ENCODE peak calls at places on chromosomes 11 and 22, in seven cellular contexts. K is posterior cingulate gyrus, O is cortex of kidney, L is mucosa of descending colon, P is neuronal stem cell, C is activated T-cell treated with anti-CD3 and anti-CD28 coated beads for 24 hours, A is OCI-M1. G is an unnamed sample.

GRCh38 chr11:79579063-79579462 is 138.2 kb upstream of the TENM4 start:
- DNase-seq in O (no peak), P (no peak), K (no peak), C (no peak), A (no peak), L (no peak), G (no peak)

GRCh38 chr11:131681875-131682274 is 311.5 kb downstream of the NTM start:
- DNase-seq in A (no peak), C (no peak), P (no peak), L (no peak), O (no peak), K (no peak), G (no peak)

GRCh38 chr11:57174656-57175055 is 7.1 kb upstream of the LRRC55 start:
- DNase-seq in C (no peak), L (no peak), K (no peak), O (no peak), P (no peak), A (peak; percentile 31), G (no peak)

GRCh38 chr11:111448420-111448819 is 63.8 kb downstream of the BTG4 start:
- DNase-seq in K (no peak), C (no peak), L (no peak), P (no peak), A (no peak), O (no peak), G (no peak)

GRCh38 chr11:45145421-45146071 is 893 bp upstream of the PRDM11 start:
- DNase-seq in P (peak; percentile 71), C (no peak), A (no peak), O (no peak), L (peak; percentile 47), K (no peak), G (peak; percentile 23)

GRCh38 chr22:19360862-19361261 is 69.3 kb upstream of the CLTCL1 start:
- DNase-seq in P (no peak), C (no peak), O (no peak), L (no peak), A (no peak), K (no peak), G (no peak)

GRCh38 chr11:115792903-115793302 is 288.7 kb upstream of the CADM1 start:
- DNase-seq in P (no peak), A (no peak), C (no peak), L (no peak), O (no peak), K (no peak), G (no peak)

GRCh38 chr11:63875506-63875905 is 36.6 kb downstream of the MARK2 start:
- DNase-seq in C (no peak), K (no peak), L (no peak), P (no peak), O (no peak), A (no peak), G (no peak)

GRCh38 chr11:120057595-120058581 is 80.0 kb downstream of the TRIM29 start:
- DNase-seq in A (no peak), C (no peak), P (no peak), O (no peak), K (no peak), L (peak; percentile 4), G (no peak)

GRCh38 chr11:889686-890475 is 20.7 kb downstream of the CHID1 start:
- DNase-seq in O (no peak), A (no peak), C (no peak), P (no peak), K (no peak), L (no peak), G (no peak)

GRCh38 chr11:27174672-27175210 is 134.1 kb downstream of the BBOX1 start:
- DNase-seq in C (no peak), L (no peak), K (no peak), A (no peak), P (no peak), O (no peak), G (no peak)

GRCh38 chr11:61049854-61050253 is 52.4 kb upstream of the CD5 start:
- DNase-seq in L (no peak), O (no peak), K (no peak), A (no peak), C (no peak), P (no peak), G (no peak)

GRCh38 chr22:46286941-46287872 is 9.5 kb upstream of the GTSE1 start:
- DNase-seq in P (no peak), A (no peak), O (no peak), L (no peak), K (no peak), C (no peak), G (peak; percentile 18)

GRCh38 chr22:39932918-39933649 is 27.1 kb upstream of the TMA7B start:
- DNase-seq in P (peak; percentile 69), A (peak; percentile 86), C (no peak), K (no peak), L (peak; percentile 50), O (no peak), G (peak; percentile 64)

GRCh38 chr11:31141804-31142203 is 227.7 kb downstream of the DCDC1 start:
- DNase-seq in K (no peak), O (no peak), C (no peak), P (peak; percentile 24), A (peak; percentile 8), L (no peak), G (no peak)